ENCODE peak calls at places on chromosomes 7 and 10, in ten cellular contexts. One of them, this sample, is unnamed.

GRCh38 chr7:55130554-55131198 is 111.9 kb downstream of the EGFR start:
- DNase-seq in activated naive CD4-positive, alpha-beta T cell: no peak
- DNase-seq in astrocyte of the cerebellum: peak
- DNase-seq in GM13977: no peak
- DNase-seq in fibroblast of pulmonary artery: peak
- DNase-seq in CD8-positive, alpha-beta T cell: no peak
- DNase-seq in neural crest cell: peak
- DNase-seq in RPMI7951: peak
- DNase-seq in non-pigmented ciliary epithelial cell: peak
- DNase-seq in kidney: peak
- DNase-seq in this sample: no peak

GRCh38 chr10:96565774-96566173 is 21.0 kb downstream of the TM9SF3 start:
- DNase-seq in activated naive CD4-positive, alpha-beta T cell: no peak
- DNase-seq in astrocyte of the cerebellum: peak
- DNase-seq in GM13977: no peak
- DNase-seq in fibroblast of pulmonary artery: peak
- DNase-seq in CD8-positive, alpha-beta T cell: no peak
- DNase-seq in neural crest cell: no peak
- DNase-seq in RPMI7951: peak
- DNase-seq in non-pigmented ciliary epithelial cell: peak
- DNase-seq in kidney: no peak
- DNase-seq in this sample: no peak

GRCh38 chr7:30032310-30033125 is 4.3 kb downstream of the PLEKHA8 start:
- DNase-seq in activated naive CD4-positive, alpha-beta T cell: no peak
- DNase-seq in astrocyte of the cerebellum: peak
- DNase-seq in GM13977: no peak
- DNase-seq in fibroblast of pulmonary artery: peak
- DNase-seq in CD8-positive, alpha-beta T cell: no peak
- DNase-seq in neural crest cell: no peak
- DNase-seq in RPMI7951: peak
- DNase-seq in non-pigmented ciliary epithelial cell: no peak
- DNase-seq in kidney: no peak
- DNase-seq in this sample: no peak

GRCh38 chr7:47677093-47677492 is 95.2 kb upstream of the TNS3 start:
- DNase-seq in activated naive CD4-positive, alpha-beta T cell: no peak
- DNase-seq in astrocyte of the cerebellum: no peak
- DNase-seq in GM13977: no peak
- DNase-seq in fibroblast of pulmonary artery: no peak
- DNase-seq in CD8-positive, alpha-beta T cell: no peak
- DNase-seq in neural crest cell: no peak
- DNase-seq in RPMI7951: no peak
- DNase-seq in non-pigmented ciliary epithelial cell: no peak
- DNase-seq in kidney: no peak
- DNase-seq in this sample: no peak

GRCh38 chr7:126959649-126960048 is 293.1 kb downstream of the GRM8 start:
- DNase-seq in activated naive CD4-positive, alpha-beta T cell: no peak
- DNase-seq in astrocyte of the cerebellum: no peak
- DNase-seq in GM13977: no peak
- DNase-seq in fibroblast of pulmonary artery: no peak
- DNase-seq in CD8-positive, alpha-beta T cell: no peak
- DNase-seq in neural crest cell: no peak
- DNase-seq in RPMI7951: no peak
- DNase-seq in non-pigmented ciliary epithelial cell: no peak
- DNase-seq in kidney: no peak
- DNase-seq in this sample: no peak

GRCh38 chr10:43212043-43212721 is 54.7 kb downstream of the RASGEF1A start:
- DNase-seq in activated naive CD4-positive, alpha-beta T cell: no peak
- DNase-seq in astrocyte of the cerebellum: no peak
- DNase-seq in GM13977: no peak
- DNase-seq in fibroblast of pulmonary artery: no peak
- DNase-seq in CD8-positive, alpha-beta T cell: no peak
- DNase-seq in neural crest cell: no peak
- DNase-seq in RPMI7951: no peak
- DNase-seq in non-pigmented ciliary epithelial cell: no peak
- DNase-seq in kidney: peak
- DNase-seq in this sample: no peak

GRCh38 chr10:95562326-95562725 is 1.2 kb upstream of the SORBS1 start:
- DNase-seq in activated naive CD4-positive, alpha-beta T cell: no peak
- DNase-seq in astrocyte of the cerebellum: no peak
- DNase-seq in GM13977: no peak
- DNase-seq in fibroblast of pulmonary artery: no peak
- DNase-seq in CD8-positive, alpha-beta T cell: no peak
- DNase-seq in neural crest cell: no peak
- DNase-seq in RPMI7951: no peak
- DNase-seq in non-pigmented ciliary epithelial cell: no peak
- DNase-seq in kidney: no peak
- DNase-seq in this sample: no peak

GRCh38 chr7:517848-518629 is 1.6 kb downstream of the PDGFA start:
- DNase-seq in activated naive CD4-positive, alpha-beta T cell: no peak
- DNase-seq in astrocyte of the cerebellum: no peak
- DNase-seq in GM13977: no peak
- DNase-seq in fibroblast of pulmonary artery: peak
- DNase-seq in CD8-positive, alpha-beta T cell: no peak
- DNase-seq in neural crest cell: no peak
- DNase-seq in RPMI7951: peak
- DNase-seq in non-pigmented ciliary epithelial cell: no peak
- DNase-seq in kidney: peak
- DNase-seq in this sample: no peak

GRCh38 chr10:84348431-84348830 is 20.0 kb downstream of the CCSER2 start:
- DNase-seq in activated naive CD4-positive, alpha-beta T cell: no peak
- DNase-seq in astrocyte of the cerebellum: no peak
- DNase-seq in GM13977: no peak
- DNase-seq in fibroblast of pulmonary artery: peak
- DNase-seq in CD8-positive, alpha-beta T cell: no peak
- DNase-seq in neural crest cell: no peak
- DNase-seq in RPMI7951: peak
- DNase-seq in non-pigmented ciliary epithelial cell: no peak
- DNase-seq in kidney: no peak
- DNase-seq in this sample: no peak

GRCh38 chr10:10785627-10786333 is 231.9 kb upstream of the CELF2 start:
- DNase-seq in activated naive CD4-positive, alpha-beta T cell: no peak
- DNase-seq in astrocyte of the cerebellum: no peak
- DNase-seq in GM13977: no peak
- DNase-seq in fibroblast of pulmonary artery: peak
- DNase-seq in CD8-positive, alpha-beta T cell: no peak
- DNase-seq in neural crest cell: no peak
- DNase-seq in RPMI7951: peak
- DNase-seq in non-pigmented ciliary epithelial cell: no peak
- DNase-seq in kidney: no peak
- DNase-seq in this sample: no peak

GRCh38 chr7:8436965-8437364 is 3.6 kb downstream of the NXPH1 start:
- DNase-seq in activated naive CD4-positive, alpha-beta T cell: no peak
- DNase-seq in astrocyte of the cerebellum: no peak
- DNase-seq in GM13977: peak
- DNase-seq in fibroblast of pulmonary artery: peak
- DNase-seq in CD8-positive, alpha-beta T cell: peak
- DNase-seq in neural crest cell: peak
- DNase-seq in RPMI7951: no peak
- DNase-seq in non-pigmented ciliary epithelial cell: no peak
- DNase-seq in kidney: no peak
- DNase-seq in this sample: no peak

GRCh38 chr10:97713828-97714400 is 384 bp downstream of the MARVELD1 start:
- DNase-seq in activated naive CD4-positive, alpha-beta T cell: no peak
- DNase-seq in astrocyte of the cerebellum: no peak
- DNase-seq in GM13977: peak
- DNase-seq in fibroblast of pulmonary artery: peak
- DNase-seq in CD8-positive, alpha-beta T cell: no peak
- DNase-seq in neural crest cell: peak
- DNase-seq in RPMI7951: peak
- DNase-seq in non-pigmented ciliary epithelial cell: no peak
- DNase-seq in kidney: peak
- DNase-seq in this sample: peak

GRCh38 chr7:66930341-66930740 is 9.3 kb downstream of the TMEM248 start:
- DNase-seq in activated naive CD4-positive, alpha-beta T cell: no peak
- DNase-seq in astrocyte of the cerebellum: no peak
- DNase-seq in GM13977: no peak
- DNase-seq in fibroblast of pulmonary artery: peak
- DNase-seq in CD8-positive, alpha-beta T cell: no peak
- DNase-seq in neural crest cell: no peak
- DNase-seq in RPMI7951: peak
- DNase-seq in non-pigmented ciliary epithelial cell: no peak
- DNase-seq in kidney: no peak
- DNase-seq in this sample: no peak

GRCh38 chr10:121544301-121544869 is 53.9 kb downstream of the FGFR2 start:
- DNase-seq in activated naive CD4-positive, alpha-beta T cell: no peak
- DNase-seq in astrocyte of the cerebellum: no peak
- DNase-seq in GM13977: no peak
- DNase-seq in fibroblast of pulmonary artery: no peak
- DNase-seq in CD8-positive, alpha-beta T cell: no peak
- DNase-seq in neural crest cell: no peak
- DNase-seq in RPMI7951: no peak
- DNase-seq in non-pigmented ciliary epithelial cell: no peak
- DNase-seq in kidney: no peak
- DNase-seq in this sample: no peak

GRCh38 chr7:123961731-123962130 is 36.7 kb downstream of the SPAM1 start:
- DNase-seq in activated naive CD4-positive, alpha-beta T cell: no peak
- DNase-seq in astrocyte of the cerebellum: peak
- DNase-seq in GM13977: no peak
- DNase-seq in fibroblast of pulmonary artery: peak
- DNase-seq in CD8-positive, alpha-beta T cell: no peak
- DNase-seq in neural crest cell: no peak
- DNase-seq in RPMI7951: no peak
- DNase-seq in non-pigmented ciliary epithelial cell: peak
- DNase-seq in kidney: no peak
- DNase-seq in this sample: no peak

GRCh38 chr10:66982792-66983481 is 57.1 kb downstream of the LRRTM3 start:
- DNase-seq in activated naive CD4-positive, alpha-beta T cell: no peak
- DNase-seq in astrocyte of the cerebellum: no peak
- DNase-seq in GM13977: no peak
- DNase-seq in fibroblast of pulmonary artery: no peak
- DNase-seq in CD8-positive, alpha-beta T cell: no peak
- DNase-seq in neural crest cell: no peak
- DNase-seq in RPMI7951: no peak
- DNase-seq in non-pigmented ciliary epithelial cell: no peak
- DNase-seq in kidney: no peak
- DNase-seq in this sample: no peak

GRCh38 chr10:68208424-68209042 is 23.4 kb downstream of the ATOH7 start:
- DNase-seq in activated naive CD4-positive, alpha-beta T cell: no peak
- DNase-seq in astrocyte of the cerebellum: peak
- DNase-seq in GM13977: no peak
- DNase-seq in fibroblast of pulmonary artery: peak
- DNase-seq in CD8-positive, alpha-beta T cell: no peak
- DNase-seq in neural crest cell: peak
- DNase-seq in RPMI7951: peak
- DNase-seq in non-pigmented ciliary epithelial cell: no peak
- DNase-seq in kidney: no peak
- DNase-seq in this sample: no peak

GRCh38 chr10:8053446-8054242 is 844 bp upstream of the GATA3 start:
- DNase-seq in activated naive CD4-positive, alpha-beta T cell: peak
- DNase-seq in astrocyte of the cerebellum: peak
- DNase-seq in GM13977: peak
- DNase-seq in fibroblast of pulmonary artery: peak
- DNase-seq in CD8-positive, alpha-beta T cell: peak
- DNase-seq in neural crest cell: peak
- DNase-seq in RPMI7951: peak
- DNase-seq in non-pigmented ciliary epithelial cell: no peak
- DNase-seq in kidney: peak
- DNase-seq in this sample: peak

GRCh38 chr10:76624470-76624869 is 1013.1 kb downstream of the KCNMA1 start:
- DNase-seq in activated naive CD4-positive, alpha-beta T cell: no peak
- DNase-seq in astrocyte of the cerebellum: no peak
- DNase-seq in GM13977: peak
- DNase-seq in fibroblast of pulmonary artery: no peak
- DNase-seq in CD8-positive, alpha-beta T cell: no peak
- DNase-seq in neural crest cell: no peak
- DNase-seq in RPMI7951: no peak
- DNase-seq in non-pigmented ciliary epithelial cell: no peak
- DNase-seq in kidney: no peak
- DNase-seq in this sample: no peak

GRCh38 chr10:99993994-99994689 is 15.6 kb downstream of the DNMBP start:
- DNase-seq in activated naive CD4-positive, alpha-beta T cell: no peak
- DNase-seq in astrocyte of the cerebellum: peak
- DNase-seq in GM13977: peak
- DNase-seq in fibroblast of pulmonary artery: peak
- DNase-seq in CD8-positive, alpha-beta T cell: peak
- DNase-seq in neural crest cell: no peak
- DNase-seq in RPMI7951: peak
- DNase-seq in non-pigmented ciliary epithelial cell: peak
- DNase-seq in kidney: no peak
- DNase-seq in this sample: no peak

GRCh38 chr10:12394236-12395033 is 45.1 kb downstream of the CAMK1D start:
- DNase-seq in activated naive CD4-positive, alpha-beta T cell: no peak
- DNase-seq in astrocyte of the cerebellum: no peak
- DNase-seq in GM13977: no peak
- DNase-seq in fibroblast of pulmonary artery: no peak
- DNase-seq in CD8-positive, alpha-beta T cell: no peak
- DNase-seq in neural crest cell: no peak
- DNase-seq in RPMI7951: no peak
- DNase-seq in non-pigmented ciliary epithelial cell: no peak
- DNase-seq in kidney: no peak
- DNase-seq in this sample: no peak

GRCh38 chr7:12715372-12716133 is 28.1 kb downstream of the ARL4A start:
- DNase-seq in activated naive CD4-positive, alpha-beta T cell: no peak
- DNase-seq in astrocyte of the cerebellum: peak
- DNase-seq in GM13977: no peak
- DNase-seq in fibroblast of pulmonary artery: peak
- DNase-seq in CD8-positive, alpha-beta T cell: no peak
- DNase-seq in neural crest cell: peak
- DNase-seq in RPMI7951: peak
- DNase-seq in non-pigmented ciliary epithelial cell: peak
- DNase-seq in kidney: peak
- DNase-seq in this sample: peak

GRCh38 chr10:35887686-35888085 is 245.6 kb upstream of the FZD8 start:
- DNase-seq in activated naive CD4-positive, alpha-beta T cell: no peak
- DNase-seq in astrocyte of the cerebellum: no peak
- DNase-seq in GM13977: no peak
- DNase-seq in fibroblast of pulmonary artery: no peak
- DNase-seq in CD8-positive, alpha-beta T cell: no peak
- DNase-seq in neural crest cell: no peak
- DNase-seq in RPMI7951: no peak
- DNase-seq in non-pigmented ciliary epithelial cell: no peak
- DNase-seq in kidney: no peak
- DNase-seq in this sample: no peak

GRCh38 chr10:60828489-60828852 is 50.2 kb downstream of the CDK1 start:
- DNase-seq in activated naive CD4-positive, alpha-beta T cell: no peak
- DNase-seq in astrocyte of the cerebellum: no peak
- DNase-seq in GM13977: no peak
- DNase-seq in fibroblast of pulmonary artery: peak
- DNase-seq in CD8-positive, alpha-beta T cell: no peak
- DNase-seq in neural crest cell: no peak
- DNase-seq in RPMI7951: peak
- DNase-seq in non-pigmented ciliary epithelial cell: no peak
- DNase-seq in kidney: no peak
- DNase-seq in this sample: no peak

GRCh38 chr7:130649004-130649790 is 19.4 kb downstream of the COPG2 start:
- DNase-seq in activated naive CD4-positive, alpha-beta T cell: no peak
- DNase-seq in astrocyte of the cerebellum: no peak
- DNase-seq in GM13977: peak
- DNase-seq in fibroblast of pulmonary artery: peak
- DNase-seq in CD8-positive, alpha-beta T cell: no peak
- DNase-seq in neural crest cell: no peak
- DNase-seq in RPMI7951: peak
- DNase-seq in non-pigmented ciliary epithelial cell: peak
- DNase-seq in kidney: no peak
- DNase-seq in this sample: no peak

GRCh38 chr7:50851891-50852290 is 69.2 kb upstream of the GRB10 start:
- DNase-seq in activated naive CD4-positive, alpha-beta T cell: no peak
- DNase-seq in astrocyte of the cerebellum: no peak
- DNase-seq in GM13977: no peak
- DNase-seq in fibroblast of pulmonary artery: no peak
- DNase-seq in CD8-positive, alpha-beta T cell: no peak
- DNase-seq in neural crest cell: no peak
- DNase-seq in RPMI7951: no peak
- DNase-seq in non-pigmented ciliary epithelial cell: no peak
- DNase-seq in kidney: no peak
- DNase-seq in this sample: no peak

GRCh38 chr10:51718804-51719291 is 19.5 kb upstream of the CSTF2T start:
- DNase-seq in activated naive CD4-positive, alpha-beta T cell: no peak
- DNase-seq in astrocyte of the cerebellum: no peak
- DNase-seq in GM13977: no peak
- DNase-seq in fibroblast of pulmonary artery: peak
- DNase-seq in CD8-positive, alpha-beta T cell: no peak
- DNase-seq in neural crest cell: no peak
- DNase-seq in RPMI7951: no peak
- DNase-seq in non-pigmented ciliary epithelial cell: peak
- DNase-seq in kidney: no peak
- DNase-seq in this sample: no peak

GRCh38 chr10:21364196-21365114 is 161.0 kb downstream of the SKIDA1 start:
- DNase-seq in activated naive CD4-positive, alpha-beta T cell: no peak
- DNase-seq in astrocyte of the cerebellum: peak
- DNase-seq in GM13977: no peak
- DNase-seq in fibroblast of pulmonary artery: peak
- DNase-seq in CD8-positive, alpha-beta T cell: no peak
- DNase-seq in neural crest cell: peak
- DNase-seq in RPMI7951: peak
- DNase-seq in non-pigmented ciliary epithelial cell: no peak
- DNase-seq in kidney: no peak
- DNase-seq in this sample: no peak